ENCODE peak calls at places on chromosomes 12 and 14, in eight cellular contexts. I is breast epithelium; R is esophagus squamous epithelium; F is GM12878; T is CD8-positive, alpha-beta T cell; N is upper lobe of left lung; V is heart right ventricle; E is PC-3. B is an unnamed sample.
A peak's percentile ranks its signal among the peaks of the same experiment; 100 is the strongest.

GRCh38 chr12:69415471-69416275 is 54.5 kb upstream of the FRS2 start:
- DNase-seq in V (peak; percentile 37), F (no peak), I (peak; percentile 27), N (no peak), R (no peak), E (peak; percentile 75), T (no peak), B (no peak)

GRCh38 chr12:102675672-102676071 is 195.3 kb upstream of the IGF1 start:
- DNase-seq in I (no peak), R (no peak), T (no peak), N (no peak), E (no peak), V (no peak), F (no peak), B (no peak)

GRCh38 chr12:42496886-42497285 is 92.7 kb downstream of the PRICKLE1 start:
- DNase-seq in R (no peak), I (no peak), N (no peak), V (no peak), F (no peak), E (no peak), T (no peak), B (no peak)

GRCh38 chr14:87995500-87996275 is 2.7 kb upstream of the GALC start:
- DNase-seq in I (no peak), E (no peak), N (no peak), F (no peak), T (no peak), R (no peak), V (no peak), B (no peak)

GRCh38 chr14:96965885-96966595 is 168.9 kb downstream of the VRK1 start:
- DNase-seq in T (no peak), I (no peak), F (no peak), R (no peak), N (no peak), V (no peak), E (no peak), B (no peak)

GRCh38 chr12:131187602-131188001 is 233.9 kb downstream of the ADGRD1 start:
- DNase-seq in I (no peak), V (no peak), E (no peak), T (no peak), N (no peak), F (no peak), R (no peak), B (no peak)

GRCh38 chr14:39266871-39267591 is 33.3 kb downstream of the MIA2 start:
- DNase-seq in I (peak; percentile 65), F (no peak), T (peak; percentile 88), E (peak; percentile 84), V (peak; percentile 87), R (peak; percentile 37), N (peak; percentile 95), B (peak; percentile 83)

GRCh38 chr12:4392223-4392742 is 12.8 kb upstream of the FGF23 start:
- DNase-seq in R (no peak), F (no peak), E (no peak), V (peak; percentile 59), I (no peak), N (peak; percentile 47), T (no peak), B (no peak)

GRCh38 chr12:122870867-122871664 is 24.9 kb downstream of the VPS37B start:
- DNase-seq in I (peak; percentile 81), N (no peak), V (no peak), F (no peak), T (no peak), R (no peak), E (no peak), B (no peak)

GRCh38 chr14:68849416-68849815 is 56.5 kb upstream of the ZFP36L1 start:
- DNase-seq in T (no peak), F (no peak), N (no peak), I (no peak), R (no peak), V (peak; percentile 53), E (no peak), B (no peak)

GRCh38 chr12:84136862-84137367 is 775.7 kb downstream of the SLC6A15 start:
- DNase-seq in E (peak; percentile 91), R (no peak), T (no peak), N (no peak), F (no peak), V (no peak), I (no peak), B (no peak)

DNA sequence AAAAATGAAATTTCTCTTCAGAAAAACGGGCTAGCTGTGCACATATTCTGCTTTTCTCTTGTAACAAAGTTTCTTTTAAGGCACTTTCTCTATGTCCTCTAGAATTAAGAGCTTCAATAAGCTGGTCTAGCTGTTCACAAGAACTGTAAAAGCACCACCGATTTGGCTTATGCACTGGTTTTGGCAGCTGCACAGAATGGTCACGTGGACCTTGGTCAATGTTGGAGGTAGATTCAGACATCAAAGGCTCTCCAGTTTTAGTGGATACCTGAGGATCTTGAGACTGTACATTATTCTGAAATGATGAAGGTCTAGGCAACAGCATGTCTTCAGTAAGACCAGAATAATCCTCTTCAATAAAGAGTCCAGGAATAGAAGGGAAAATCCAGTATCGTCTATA is 61.5 kb upstream of the CFL2 start:
- DNase-seq in V (no peak), F (no peak), R (no peak), E (no peak), I (no peak), N (no peak), T (no peak), B (no peak)
- H3K36me3 ChIP-seq in V (no peaks in the 10 kb centered on the region), F (peaks cover 5% of the 10 kb centered on the region), R (peaks cover 15% of the 10 kb centered on the region), E (peaks cover 22% of the 10 kb centered on the region), I (peaks cover 12% of the 10 kb centered on the region), N (peaks cover 19% of the 10 kb centered on the region), T (peaks cover 18% of the 10 kb centered on the region), B (peaks cover 19% of the 10 kb centered on the region)

GRCh38 chr12:104694711-104695110 is 238.0 kb downstream of the CHST11 start:
- DNase-seq in F (no peak), E (no peak), R (no peak), I (no peak), T (no peak), V (no peak), N (no peak), B (no peak)
- H3K4me1 ChIP-seq in F (peaks cover 42% of the 10 kb centered on the region), E (peaks cover 4% of the 10 kb centered on the region), R (no peaks in the 10 kb centered on the region), I (no peaks in the 10 kb centered on the region), T (peaks cover 25% of the 10 kb centered on the region), V (peaks cover 62% of the 10 kb centered on the region), N (peaks cover 21% of the 10 kb centered on the region), B (peaks cover 37% of the 10 kb centered on the region)

GRCh38 chr12:76876696-76877229 is 2.1 kb downstream of the CSRP2 start:
- DNase-seq in V (no peak), R (no peak), E (no peak), T (no peak), N (no peak), I (no peak), F (no peak), B (no peak)
- H3K4me3 ChIP-seq in V (no peak overlapping the region), R (peak overlapping the region; percentile 80), E (peak overlapping the region; percentile 75), T (no peak overlapping the region), N (no peak overlapping the region), I (no peak overlapping the region), F (no peak overlapping the region), B (no peak overlapping the region)

GRCh38 chr14:81474156-81474492 is 59.5 kb downstream of the SEL1L start:
- DNase-seq in T (no peak), E (no peak), I (no peak), N (no peak), F (peak; percentile 71), V (no peak), R (no peak), B (no peak)

GRCh38 chr14:81476816-81477215 is 56.8 kb downstream of the SEL1L start:
- DNase-seq in F (no peak), R (no peak), N (peak; percentile 46), V (no peak), I (no peak), E (no peak), T (no peak), B (no peak)

GRCh38 chr14:81480741-81481140 is 52.9 kb downstream of the SEL1L start:
- DNase-seq in N (no peak), F (no peak), I (no peak), T (no peak), R (no peak), V (no peak), E (no peak), B (no peak)

GRCh38 chr14:81474685-81475324 is 58.8 kb downstream of the SEL1L start:
- DNase-seq in T (no peak), I (no peak), E (no peak), F (no peak), N (no peak), V (no peak), R (no peak), B (no peak)

DNA sequence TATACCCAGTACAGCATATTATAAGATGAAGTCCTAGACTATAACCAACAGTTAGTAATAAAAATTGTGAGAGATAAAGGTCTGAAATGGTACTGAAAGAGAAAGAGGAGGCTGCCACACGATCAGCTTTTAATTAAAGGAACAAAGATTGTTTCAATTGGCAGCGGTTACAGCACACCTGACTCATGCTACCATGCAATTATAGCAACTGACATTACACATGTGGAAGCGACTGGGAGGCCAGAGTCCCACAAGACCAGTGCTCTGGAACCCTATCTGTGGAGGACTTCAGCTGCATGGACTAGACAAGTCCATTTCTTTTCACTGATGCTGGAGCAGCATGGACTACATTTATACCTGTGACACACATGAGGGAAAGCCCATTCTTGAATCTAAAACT is 55.2 kb downstream of the SEL1L start:
- DNase-seq in I (no peak), F (no peak), E (no peak), V (no peak), T (no peak), R (no peak), N (no peak), B (no peak)
- H3K36me3 ChIP-seq in I (no peaks in the 10 kb centered on the region), F (peaks cover 10% of the 10 kb centered on the region), E (peaks cover 33% of the 10 kb centered on the region), V (no peaks in the 10 kb centered on the region), T (peaks cover 17% of the 10 kb centered on the region), R (peaks cover 9% of the 10 kb centered on the region), N (peaks cover 35% of the 10 kb centered on the region), B (peaks cover 19% of the 10 kb centered on the region)

GRCh38 chr14:90579816-90580215 is 183.0 kb downstream of the CALM1 start:
- DNase-seq in R (no peak), I (no peak), E (no peak), V (no peak), T (no peak), N (peak; percentile 46), F (no peak), B (no peak)
- H3K4me1 ChIP-seq in R (no peaks in the 10 kb centered on the region), I (no peaks in the 10 kb centered on the region), E (no peaks in the 10 kb centered on the region), V (peaks cover 28% of the 10 kb centered on the region), T (no peaks in the 10 kb centered on the region), N (no peaks in the 10 kb centered on the region), F (no peaks in the 10 kb centered on the region), B (no peaks in the 10 kb centered on the region)

GRCh38 chr12:92570056-92570753 is 132.6 kb upstream of the PLEKHG7 start:
- DNase-seq in F (peak; percentile 93), E (peak; percentile 91), T (no peak), N (no peak), V (peak; percentile 82), I (peak; percentile 59), R (no peak), B (peak; percentile 63)
- H3K4me3 ChIP-seq in F (no peak overlapping the region), E (no peak overlapping the region), T (peak overlapping the region; percentile 30), N (no peak overlapping the region), V (no peak overlapping the region), I (peak overlapping the region; percentile 24), R (no peak overlapping the region), B (no peak overlapping the region)

GRCh38 chr14:105495990-105496830 is 5.2 kb downstream of the TEDC1 start:
- DNase-seq in V (no peak), I (no peak), N (peak; percentile 62), T (peak; percentile 44), F (no peak), R (no peak), E (no peak), B (no peak)
- H3K36me3 ChIP-seq in V (no peaks in the 10 kb centered on the region), I (no peaks in the 10 kb centered on the region), N (peaks cover 3% of the 10 kb centered on the region), T (no peaks in the 10 kb centered on the region), F (no peaks in the 10 kb centered on the region), R (no peaks in the 10 kb centered on the region), E (no peaks in the 10 kb centered on the region), B (no peaks in the 10 kb centered on the region)

GRCh38 chr12:116642101-116642500 is 82.9 kb downstream of the MAP1LC3B2 start:
- DNase-seq in E (no peak), I (no peak), T (no peak), F (no peak), R (no peak), V (no peak), N (no peak), B (no peak)
- H3K4me1 ChIP-seq in E (no peaks in the 10 kb centered on the region), I (no peaks in the 10 kb centered on the region), T (no peaks in the 10 kb centered on the region), F (no peaks in the 10 kb centered on the region), R (no peaks in the 10 kb centered on the region), V (peaks cover 11% of the 10 kb centered on the region), N (peaks cover 3% of the 10 kb centered on the region), B (no peaks in the 10 kb centered on the region)